ENCODE peak calls at places on chromosomes 5 and 9, in four cellular contexts. One of them, this sample, is unnamed.

GRCh38 chr9:93644397-93645088 is 68.2 kb downstream of the PHF2 start:
- DNase-seq in CD8-positive, alpha-beta T cell: peak; percentile 3
- DNase-seq in nephron progenitor cell: no peak
- DNase-seq in ovary: peak; percentile 4
- DNase-seq in this sample: peak; percentile 12

GRCh38 chr9:36542355-36542754 is 30.3 kb upstream of the MELK start:
- DNase-seq in CD8-positive, alpha-beta T cell: no peak
- DNase-seq in nephron progenitor cell: no peak
- DNase-seq in ovary: no peak
- DNase-seq in this sample: no peak

GRCh38 chr9:10534863-10535262 is 77.9 kb downstream of the PTPRD start:
- DNase-seq in CD8-positive, alpha-beta T cell: no peak
- DNase-seq in nephron progenitor cell: no peak
- DNase-seq in ovary: no peak
- DNase-seq in this sample: no peak

GRCh38 chr9:8845808-8846207 is 1046.2 kb upstream of the DMAC1 start:
- DNase-seq in CD8-positive, alpha-beta T cell: no peak
- DNase-seq in nephron progenitor cell: no peak
- DNase-seq in ovary: no peak
- DNase-seq in this sample: no peak

GRCh38 chr9:37963936-37964739 is 60.2 kb upstream of the SLC25A51 start:
- DNase-seq in CD8-positive, alpha-beta T cell: no peak
- DNase-seq in nephron progenitor cell: no peak
- DNase-seq in ovary: no peak
- DNase-seq in this sample: no peak

GRCh38 chr5:73031839-73032238 is 76.0 kb downstream of the FCHO2 start:
- DNase-seq in CD8-positive, alpha-beta T cell: no peak
- DNase-seq in nephron progenitor cell: no peak
- DNase-seq in ovary: no peak
- DNase-seq in this sample: no peak

GRCh38 chr5:108560581-108560980 is 178.7 kb upstream of the FBXL17 start:
- DNase-seq in CD8-positive, alpha-beta T cell: no peak
- DNase-seq in nephron progenitor cell: no peak
- DNase-seq in ovary: no peak
- DNase-seq in this sample: no peak

GRCh38 chr9:16139781-16140180 is 586.9 kb downstream of the CCDC171 start:
- DNase-seq in CD8-positive, alpha-beta T cell: no peak
- DNase-seq in nephron progenitor cell: no peak
- DNase-seq in ovary: peak; percentile 49
- DNase-seq in this sample: no peak

GRCh38 chr5:118937393-118938061 is 50.8 kb downstream of the DTWD2 start:
- DNase-seq in CD8-positive, alpha-beta T cell: no peak
- DNase-seq in nephron progenitor cell: no peak
- DNase-seq in ovary: no peak
- DNase-seq in this sample: no peak

GRCh38 chr5:121199238-121199999 is 652.3 kb upstream of the FTMT start:
- DNase-seq in CD8-positive, alpha-beta T cell: no peak
- DNase-seq in nephron progenitor cell: no peak
- DNase-seq in ovary: no peak
- DNase-seq in this sample: no peak

GRCh38 chr9:35566417-35566816 is 38.6 kb upstream of the TESK1 start:
- DNase-seq in CD8-positive, alpha-beta T cell: no peak
- DNase-seq in nephron progenitor cell: no peak
- DNase-seq in ovary: no peak
- DNase-seq in this sample: no peak

GRCh38 chr9:26773054-26773453 is 119.5 kb downstream of the CAAP1 start:
- DNase-seq in CD8-positive, alpha-beta T cell: no peak
- DNase-seq in nephron progenitor cell: no peak
- DNase-seq in ovary: no peak
- DNase-seq in this sample: no peak

GRCh38 chr9:95815153-95815552 is 60.3 kb upstream of the ERCC6L2 start:
- DNase-seq in CD8-positive, alpha-beta T cell: no peak
- DNase-seq in nephron progenitor cell: no peak
- DNase-seq in ovary: no peak
- DNase-seq in this sample: no peak

GRCh38 chr9:70060883-70061507 is 17.3 kb downstream of the MAMDC2 start:
- DNase-seq in CD8-positive, alpha-beta T cell: no peak
- DNase-seq in nephron progenitor cell: no peak
- DNase-seq in ovary: no peak
- DNase-seq in this sample: no peak

GRCh38 chr9:126160067-126160853 is 166.4 kb upstream of the MVB12B start:
- DNase-seq in CD8-positive, alpha-beta T cell: no peak
- DNase-seq in nephron progenitor cell: no peak
- DNase-seq in ovary: no peak
- DNase-seq in this sample: no peak

GRCh38 chr5:108884736-108885135 is 137.0 kb downstream of the FER start:
- DNase-seq in CD8-positive, alpha-beta T cell: no peak
- DNase-seq in nephron progenitor cell: no peak
- DNase-seq in ovary: no peak
- DNase-seq in this sample: no peak

GRCh38 chr9:71955300-71955915 is 44.0 kb downstream of the C9orf85 start:
- DNase-seq in CD8-positive, alpha-beta T cell: no peak
- DNase-seq in nephron progenitor cell: no peak
- DNase-seq in ovary: no peak
- DNase-seq in this sample: no peak

GRCh38 chr5:76755779-76756637 is 40.1 kb downstream of the F2R start:
- DNase-seq in CD8-positive, alpha-beta T cell: no peak
- DNase-seq in nephron progenitor cell: no peak
- DNase-seq in ovary: no peak
- DNase-seq in this sample: no peak

GRCh38 chr9:27561697-27562096 is 11.6 kb downstream of the C9orf72 start:
- DNase-seq in CD8-positive, alpha-beta T cell: no peak
- DNase-seq in nephron progenitor cell: no peak
- DNase-seq in ovary: no peak
- DNase-seq in this sample: no peak

GRCh38 chr9:93306081-93306480 is 122.1 kb downstream of the WNK2 start:
- DNase-seq in CD8-positive, alpha-beta T cell: no peak
- DNase-seq in nephron progenitor cell: no peak
- DNase-seq in ovary: no peak
- DNase-seq in this sample: no peak

GRCh38 chr5:177300971-177301370 is 2.5 kb downstream of the RAB24 start:
- DNase-seq in CD8-positive, alpha-beta T cell: no peak
- DNase-seq in nephron progenitor cell: no peak
- DNase-seq in ovary: no peak
- DNase-seq in this sample: no peak

GRCh38 chr5:175706499-175706898 is 48.6 kb downstream of the HRH2 start:
- DNase-seq in CD8-positive, alpha-beta T cell: no peak
- DNase-seq in nephron progenitor cell: no peak
- DNase-seq in ovary: no peak
- DNase-seq in this sample: no peak

GRCh38 chr5:179680780-179681411 is at the start of gene CBY3:
- DNase-seq in CD8-positive, alpha-beta T cell: no peak
- DNase-seq in nephron progenitor cell: no peak
- DNase-seq in ovary: no peak
- DNase-seq in this sample: no peak

GRCh38 chr5:57889558-57889957 is 406.9 kb upstream of the ACTBL2 start:
- DNase-seq in CD8-positive, alpha-beta T cell: no peak
- DNase-seq in nephron progenitor cell: peak; percentile 8
- DNase-seq in ovary: no peak
- DNase-seq in this sample: no peak

GRCh38 chr9:133584559-133585476 is 24.4 kb downstream of the FAM163B start:
- DNase-seq in CD8-positive, alpha-beta T cell: no peak
- DNase-seq in nephron progenitor cell: no peak
- DNase-seq in ovary: no peak
- DNase-seq in this sample: peak; percentile 61

GRCh38 chr9:14417230-14417629 is 103.3 kb upstream of the NFIB start:
- DNase-seq in CD8-positive, alpha-beta T cell: no peak
- DNase-seq in nephron progenitor cell: no peak
- DNase-seq in ovary: no peak
- DNase-seq in this sample: no peak

GRCh38 chr5:1385395-1386273 is 40.7 kb upstream of the CLPTM1L start:
- DNase-seq in CD8-positive, alpha-beta T cell: peak; percentile 90
- DNase-seq in nephron progenitor cell: peak; percentile 87
- DNase-seq in ovary: peak; percentile 81
- DNase-seq in this sample: peak; percentile 87

GRCh38 chr9:4137755-4138154 is 162.1 kb downstream of the GLIS3 start:
- DNase-seq in CD8-positive, alpha-beta T cell: no peak
- DNase-seq in nephron progenitor cell: no peak
- DNase-seq in ovary: no peak
- DNase-seq in this sample: no peak

GRCh38 chr5:140833993-140834392 is at the start of gene PCDHA7:
- DNase-seq in CD8-positive, alpha-beta T cell: no peak
- DNase-seq in nephron progenitor cell: no peak
- DNase-seq in ovary: no peak
- DNase-seq in this sample: no peak
- TF ChIP-seq CTCF in CD8-positive, alpha-beta T cell: no peak
- TF ChIP-seq CTCF in nephron progenitor cell: no peak
- TF ChIP-seq CTCF in ovary: no peak
- TF ChIP-seq CTCF in this sample: no peak

GRCh38 chr9:81108391-81108790 is 581.0 kb downstream of the TLE1 start:
- DNase-seq in CD8-positive, alpha-beta T cell: no peak
- DNase-seq in nephron progenitor cell: no peak
- DNase-seq in ovary: no peak
- DNase-seq in this sample: no peak

GRCh38 chr9:81108821-81109220 is 580.5 kb downstream of the TLE1 start:
- DNase-seq in CD8-positive, alpha-beta T cell: no peak
- DNase-seq in nephron progenitor cell: no peak
- DNase-seq in ovary: no peak
- DNase-seq in this sample: no peak

GRCh38 chr9:81103597-81104471 is 585.5 kb downstream of the TLE1 start:
- DNase-seq in CD8-positive, alpha-beta T cell: no peak
- DNase-seq in nephron progenitor cell: no peak
- DNase-seq in ovary: no peak
- DNase-seq in this sample: no peak
- TF ChIP-seq CTCF in CD8-positive, alpha-beta T cell: no peak
- TF ChIP-seq CTCF in nephron progenitor cell: peak; percentile 38
- TF ChIP-seq CTCF in ovary: no peak
- TF ChIP-seq CTCF in this sample: peak; percentile 60

DNA sequence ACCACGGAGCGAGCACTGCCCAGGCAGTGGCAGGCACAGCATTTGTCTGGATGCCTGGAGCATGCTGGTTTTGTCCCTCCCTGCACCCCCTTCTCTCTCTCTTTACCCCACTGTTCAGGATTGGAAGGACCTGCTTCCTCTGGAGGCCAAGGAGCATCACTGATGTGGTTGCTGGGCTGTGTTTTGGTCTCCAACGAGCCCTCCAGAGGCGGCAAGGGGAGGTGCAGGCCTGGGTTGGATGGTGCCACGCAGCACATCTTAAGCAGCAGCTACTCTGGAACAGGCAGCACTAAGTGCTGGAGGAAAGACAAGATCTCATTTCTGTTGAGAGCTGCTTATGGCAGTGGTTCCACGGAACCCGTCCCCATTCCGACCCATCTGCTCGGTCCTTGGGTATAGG is 139.6 kb downstream of the CMYA5 start:
- DNase-seq in CD8-positive, alpha-beta T cell: no peak
- DNase-seq in nephron progenitor cell: peak; percentile 29
- DNase-seq in ovary: no peak
- DNase-seq in this sample: peak; percentile 58
- TF ChIP-seq CTCF in CD8-positive, alpha-beta T cell: no peak
- TF ChIP-seq CTCF in nephron progenitor cell: peak; percentile 53
- TF ChIP-seq CTCF in ovary: no peak
- TF ChIP-seq CTCF in this sample: peak; percentile 64

DNA sequence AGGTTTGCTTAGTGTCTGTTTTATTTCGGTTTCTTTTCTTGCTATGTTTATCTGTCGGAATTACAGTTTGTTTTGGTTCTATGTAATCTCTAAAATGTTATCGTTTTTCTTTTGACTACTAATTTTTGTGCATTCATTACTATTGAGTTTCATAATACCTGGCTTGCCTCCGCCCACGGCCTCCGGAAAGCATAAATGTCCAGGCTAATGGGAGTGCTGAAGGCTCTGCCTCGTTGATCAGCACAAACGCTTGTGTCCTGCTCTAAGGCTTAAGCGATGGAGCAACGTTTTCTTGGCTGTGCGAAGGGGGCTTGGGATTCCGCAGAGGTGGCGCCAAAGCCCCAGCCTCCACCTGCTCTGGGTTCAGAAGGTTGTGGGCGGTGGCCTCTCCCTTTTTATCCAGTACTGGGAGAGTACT is 19.8 kb downstream of the ANXA2R start:
- DNase-seq in CD8-positive, alpha-beta T cell: peak; percentile 38
- DNase-seq in nephron progenitor cell: no peak
- DNase-seq in ovary: no peak
- DNase-seq in this sample: no peak
- TF ChIP-seq CTCF in CD8-positive, alpha-beta T cell: no peak
- TF ChIP-seq CTCF in nephron progenitor cell: no peak
- TF ChIP-seq CTCF in ovary: no peak
- TF ChIP-seq CTCF in this sample: peak; percentile 18

DNA sequence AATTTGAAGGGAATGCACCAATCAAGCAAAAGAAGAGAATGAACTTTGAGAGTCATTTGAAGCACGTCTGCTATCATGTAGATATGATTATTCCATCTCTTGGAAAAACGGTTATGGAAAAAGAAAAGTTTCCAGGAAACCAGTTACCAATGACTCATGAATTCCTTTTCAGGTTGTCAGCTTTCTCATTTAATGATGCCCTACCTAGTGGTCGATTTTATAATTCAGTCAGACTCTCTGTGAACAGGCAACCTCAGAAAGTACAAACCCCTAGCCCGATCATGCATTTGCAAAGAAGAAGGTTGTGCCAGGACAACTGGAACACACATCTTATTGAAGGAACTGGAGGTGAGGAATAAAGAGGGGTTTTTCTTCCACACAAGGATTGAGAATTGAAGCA is 355.1 kb upstream of the GRIA1 start:
- DNase-seq in CD8-positive, alpha-beta T cell: no peak
- DNase-seq in nephron progenitor cell: no peak
- DNase-seq in ovary: no peak
- DNase-seq in this sample: no peak
- TF ChIP-seq CTCF in CD8-positive, alpha-beta T cell: no peak
- TF ChIP-seq CTCF in nephron progenitor cell: no peak
- TF ChIP-seq CTCF in ovary: no peak
- TF ChIP-seq CTCF in this sample: no peak

This sample was measured in glutamatergic neuron.